ENCODE peak calls at places on chromosomes 6 and 20, in ten cellular contexts. One of them, this sample, is unnamed. For H3K4me1 and H3K27me3, the result is how much of the 10 kb centered on the place peaks cover.

GRCh38 chr20:14848806-14849205 is 511.4 kb upstream of the FLRT3 start:
- DNase-seq in GM23338: no peak
- DNase-seq in thyroid gland: no peak
- DNase-seq in left ventricle myocardium inferior: no peak
- DNase-seq in cardiac muscle cell: no peak
- DNase-seq in right lobe of liver: no peak
- DNase-seq in transverse colon: no peak
- DNase-seq in lower lobe of right lung: no peak
- DNase-seq in PC-3: no peak
- DNase-seq in H9: no peak
- DNase-seq in this sample: no peak

GRCh38 chr6:34104628-34105027 is 41.3 kb downstream of the GRM4 start:
- DNase-seq in GM23338: no peak
- DNase-seq in thyroid gland: no peak
- DNase-seq in left ventricle myocardium inferior: no peak
- DNase-seq in cardiac muscle cell: no peak
- DNase-seq in right lobe of liver: no peak
- DNase-seq in transverse colon: no peak
- DNase-seq in lower lobe of right lung: no peak
- DNase-seq in PC-3: no peak
- DNase-seq in H9: no peak
- DNase-seq in this sample: no peak

GRCh38 chr6:147227770-147228320 is 23.6 kb downstream of the STXBP5 start:
- DNase-seq in GM23338: no peak
- DNase-seq in thyroid gland: no peak
- DNase-seq in left ventricle myocardium inferior: no peak
- DNase-seq in cardiac muscle cell: no peak
- DNase-seq in right lobe of liver: no peak
- DNase-seq in transverse colon: no peak
- DNase-seq in lower lobe of right lung: no peak
- DNase-seq in PC-3: no peak
- DNase-seq in H9: no peak
- DNase-seq in this sample: no peak

GRCh38 chr20:35111141-35111888 is 18.7 kb upstream of the TRPC4AP start:
- DNase-seq in GM23338: no peak
- DNase-seq in thyroid gland: no peak
- DNase-seq in left ventricle myocardium inferior: no peak
- DNase-seq in cardiac muscle cell: peak
- DNase-seq in right lobe of liver: no peak
- DNase-seq in transverse colon: no peak
- DNase-seq in lower lobe of right lung: no peak
- DNase-seq in PC-3: peak
- DNase-seq in H9: no peak
- DNase-seq in this sample: no peak

GRCh38 chr6:142926494-142927273 is 18.3 kb downstream of the HIVEP2 start:
- DNase-seq in GM23338: peak
- DNase-seq in thyroid gland: peak
- DNase-seq in left ventricle myocardium inferior: peak
- DNase-seq in cardiac muscle cell: peak
- DNase-seq in right lobe of liver: peak
- DNase-seq in transverse colon: peak
- DNase-seq in lower lobe of right lung: peak
- DNase-seq in PC-3: peak
- DNase-seq in H9: peak
- DNase-seq in this sample: peak

GRCh38 chr20:12068146-12068545 is 150.5 kb downstream of the BTBD3 start:
- DNase-seq in GM23338: peak
- DNase-seq in thyroid gland: no peak
- DNase-seq in left ventricle myocardium inferior: no peak
- DNase-seq in cardiac muscle cell: no peak
- DNase-seq in right lobe of liver: no peak
- DNase-seq in transverse colon: no peak
- DNase-seq in lower lobe of right lung: no peak
- DNase-seq in PC-3: no peak
- DNase-seq in H9: no peak
- DNase-seq in this sample: no peak

GRCh38 chr6:25649611-25650010 is 2.4 kb upstream of the SCGN start:
- DNase-seq in GM23338: no peak
- DNase-seq in thyroid gland: no peak
- DNase-seq in left ventricle myocardium inferior: no peak
- DNase-seq in cardiac muscle cell: peak
- DNase-seq in right lobe of liver: no peak
- DNase-seq in transverse colon: no peak
- DNase-seq in lower lobe of right lung: no peak
- DNase-seq in PC-3: no peak
- DNase-seq in H9: no peak
- DNase-seq in this sample: no peak

GRCh38 chr20:54166987-54167662 is 6.7 kb downstream of the CYP24A1 start:
- DNase-seq in GM23338: no peak
- DNase-seq in thyroid gland: no peak
- DNase-seq in left ventricle myocardium inferior: no peak
- DNase-seq in cardiac muscle cell: no peak
- DNase-seq in right lobe of liver: no peak
- DNase-seq in transverse colon: no peak
- DNase-seq in lower lobe of right lung: no peak
- DNase-seq in PC-3: no peak
- DNase-seq in H9: no peak
- DNase-seq in this sample: no peak

GRCh38 chr6:11197175-11197535 is 35.3 kb downstream of the NEDD9 start:
- DNase-seq in GM23338: peak
- DNase-seq in thyroid gland: no peak
- DNase-seq in left ventricle myocardium inferior: no peak
- DNase-seq in cardiac muscle cell: peak
- DNase-seq in right lobe of liver: no peak
- DNase-seq in transverse colon: no peak
- DNase-seq in lower lobe of right lung: no peak
- DNase-seq in PC-3: no peak
- DNase-seq in H9: no peak
- DNase-seq in this sample: no peak

GRCh38 chr6:11200356-11200755 is 32.1 kb downstream of the NEDD9 start:
- DNase-seq in GM23338: no peak
- DNase-seq in thyroid gland: no peak
- DNase-seq in left ventricle myocardium inferior: no peak
- DNase-seq in cardiac muscle cell: no peak
- DNase-seq in right lobe of liver: no peak
- DNase-seq in transverse colon: no peak
- DNase-seq in lower lobe of right lung: no peak
- DNase-seq in PC-3: no peak
- DNase-seq in H9: no peak
- DNase-seq in this sample: no peak

GRCh38 chr6:11201015-11201414 is 31.5 kb downstream of the NEDD9 start:
- DNase-seq in GM23338: no peak
- DNase-seq in thyroid gland: no peak
- DNase-seq in left ventricle myocardium inferior: no peak
- DNase-seq in cardiac muscle cell: no peak
- DNase-seq in right lobe of liver: no peak
- DNase-seq in transverse colon: no peak
- DNase-seq in lower lobe of right lung: no peak
- DNase-seq in PC-3: no peak
- DNase-seq in H9: no peak
- DNase-seq in this sample: no peak

GRCh38 chr6:11197846-11198245 is 34.6 kb downstream of the NEDD9 start:
- DNase-seq in GM23338: no peak
- DNase-seq in thyroid gland: no peak
- DNase-seq in left ventricle myocardium inferior: no peak
- DNase-seq in cardiac muscle cell: no peak
- DNase-seq in right lobe of liver: no peak
- DNase-seq in transverse colon: no peak
- DNase-seq in lower lobe of right lung: no peak
- DNase-seq in PC-3: no peak
- DNase-seq in H9: no peak
- DNase-seq in this sample: no peak

DNA sequence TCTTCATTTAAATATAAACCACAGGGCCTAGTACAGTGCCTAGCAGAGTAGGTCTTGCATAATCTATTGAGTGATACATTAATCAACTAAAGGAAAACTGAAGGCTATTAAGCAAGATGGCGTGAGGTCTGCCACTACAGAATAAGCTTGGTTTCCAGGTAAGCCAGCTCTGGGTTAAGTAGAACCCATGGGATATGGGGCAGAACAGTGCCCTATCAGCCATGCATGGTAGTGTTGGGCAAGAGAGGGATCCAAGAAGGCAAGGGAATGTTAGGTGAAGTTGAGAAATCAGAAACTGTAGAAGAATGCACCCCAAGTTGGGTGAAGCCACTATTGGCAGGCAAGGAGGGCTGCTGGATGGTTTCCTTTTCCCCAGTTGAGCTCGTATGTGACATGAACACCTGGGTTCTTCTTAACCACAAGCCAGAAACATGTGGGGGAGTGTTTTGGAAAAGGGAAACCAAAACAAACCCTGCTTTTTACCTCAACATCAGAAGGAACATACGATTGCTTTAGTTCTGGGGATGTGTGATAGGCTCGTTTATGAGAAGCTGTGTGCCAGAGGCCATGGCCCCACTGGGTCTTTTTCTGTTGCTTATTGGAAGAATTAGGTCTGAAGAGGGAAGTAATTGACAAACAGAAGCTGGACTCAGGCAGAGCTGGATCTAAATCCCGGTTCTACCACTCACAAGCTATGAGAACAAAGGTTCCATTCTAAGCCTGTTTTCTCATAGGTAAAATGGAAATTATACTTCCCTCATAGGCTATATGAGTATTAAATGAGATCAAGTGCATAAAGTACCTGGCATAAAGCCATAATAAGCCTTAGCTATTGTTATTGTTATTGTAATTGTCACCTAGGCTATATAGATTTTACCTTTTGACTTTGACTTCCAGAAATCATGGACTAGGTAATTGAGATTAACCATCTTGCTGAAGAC is 33.5 kb downstream of the NEDD9 start:
- DNase-seq in GM23338: no peak
- DNase-seq in thyroid gland: no peak
- DNase-seq in left ventricle myocardium inferior: no peak
- DNase-seq in cardiac muscle cell: peak
- DNase-seq in right lobe of liver: no peak
- DNase-seq in transverse colon: no peak
- DNase-seq in lower lobe of right lung: no peak
- DNase-seq in PC-3: no peak
- DNase-seq in H9: no peak
- DNase-seq in this sample: no peak
- H3K4me1 ChIP-seq in GM23338: half or more
- H3K4me1 ChIP-seq in thyroid gland: under half
- H3K4me1 ChIP-seq in left ventricle myocardium inferior: half or more
- H3K4me1 ChIP-seq in cardiac muscle cell: under half
- H3K4me1 ChIP-seq in right lobe of liver: under half
- H3K4me1 ChIP-seq in transverse colon: under half
- H3K4me1 ChIP-seq in lower lobe of right lung: half or more
- H3K4me1 ChIP-seq in PC-3: under half
- H3K4me1 ChIP-seq in H9: under half
- H3K4me1 ChIP-seq in this sample: under half

DNA sequence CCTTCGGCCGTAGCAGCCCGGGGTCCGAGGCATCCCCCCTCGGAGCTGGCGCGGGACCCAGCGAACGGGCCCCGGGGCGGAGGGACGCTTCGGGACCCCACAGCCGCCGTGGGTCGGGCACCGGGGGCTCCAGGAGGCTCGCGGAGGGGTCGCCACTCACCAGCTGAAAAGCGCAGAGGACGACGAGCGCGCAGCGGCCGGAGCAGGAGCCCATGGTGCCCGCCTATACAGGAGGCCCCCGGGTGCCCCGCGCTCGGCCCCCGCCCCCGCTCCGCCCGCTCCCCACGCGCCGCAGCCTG is at the start of gene NKAIN4:
- DNase-seq in GM23338: peak
- DNase-seq in thyroid gland: no peak
- DNase-seq in left ventricle myocardium inferior: no peak
- DNase-seq in cardiac muscle cell: no peak
- DNase-seq in right lobe of liver: no peak
- DNase-seq in transverse colon: no peak
- DNase-seq in lower lobe of right lung: no peak
- DNase-seq in PC-3: no peak
- DNase-seq in H9: no peak
- DNase-seq in this sample: no peak
- H3K27me3 ChIP-seq in GM23338: under half
- H3K27me3 ChIP-seq in thyroid gland: under half
- H3K27me3 ChIP-seq in left ventricle myocardium inferior: half or more
- H3K27me3 ChIP-seq in cardiac muscle cell: half or more
- H3K27me3 ChIP-seq in right lobe of liver: under half
- H3K27me3 ChIP-seq in transverse colon: half or more
- H3K27me3 ChIP-seq in lower lobe of right lung: half or more
- H3K27me3 ChIP-seq in PC-3: under half
- H3K27me3 ChIP-seq in H9: under half
- H3K27me3 ChIP-seq in this sample: under half

DNA sequence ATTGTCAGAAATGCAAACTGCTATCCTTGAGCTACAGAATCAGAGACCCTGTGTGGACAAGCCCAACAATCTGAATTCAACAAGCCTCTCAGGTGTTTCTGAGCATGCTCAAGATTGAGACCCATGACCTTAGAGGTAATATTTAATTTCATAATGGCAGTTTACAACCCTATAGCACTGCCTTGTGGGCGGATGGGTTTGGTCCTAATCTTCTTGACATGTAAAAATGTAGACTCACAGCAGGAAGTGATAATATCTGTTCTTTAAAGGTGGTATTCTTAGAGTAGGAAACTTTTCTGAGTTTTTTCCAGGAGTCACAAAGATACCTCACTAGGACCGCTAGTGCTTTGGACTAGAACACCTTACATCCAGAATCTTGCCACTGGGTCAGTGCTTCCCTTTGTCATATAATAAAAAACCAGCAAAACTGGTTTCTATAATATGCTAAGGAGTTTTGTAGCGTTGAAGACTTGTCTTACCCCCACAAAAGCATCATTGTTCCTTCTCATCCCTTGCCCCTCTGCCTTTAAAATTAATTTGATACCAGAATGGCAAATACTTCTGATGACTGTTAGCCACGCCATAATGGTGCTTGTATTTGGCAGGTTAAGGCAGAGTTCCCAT is 52.6 kb downstream of the E2F3 start:
- DNase-seq in GM23338: no peak
- DNase-seq in thyroid gland: no peak
- DNase-seq in left ventricle myocardium inferior: no peak
- DNase-seq in cardiac muscle cell: no peak
- DNase-seq in right lobe of liver: no peak
- DNase-seq in transverse colon: no peak
- DNase-seq in lower lobe of right lung: no peak
- DNase-seq in PC-3: peak
- DNase-seq in H9: no peak
- DNase-seq in this sample: no peak
- TF ChIP-seq CTCF in GM23338: no peak
- TF ChIP-seq CTCF in thyroid gland: no peak
- TF ChIP-seq CTCF in left ventricle myocardium inferior: no peak
- TF ChIP-seq CTCF in cardiac muscle cell: no peak
- TF ChIP-seq CTCF in right lobe of liver: no peak
- TF ChIP-seq CTCF in transverse colon: no peak
- TF ChIP-seq CTCF in lower lobe of right lung: no peak
- TF ChIP-seq CTCF in PC-3: no peak
- TF ChIP-seq CTCF in H9: no peak
- TF ChIP-seq CTCF in this sample: no peak

GRCh38 chr6:124978451-124979293 is 16.4 kb downstream of the RNF217 start:
- DNase-seq in GM23338: no peak
- DNase-seq in thyroid gland: no peak
- DNase-seq in left ventricle myocardium inferior: no peak
- DNase-seq in cardiac muscle cell: no peak
- DNase-seq in right lobe of liver: no peak
- DNase-seq in transverse colon: no peak
- DNase-seq in lower lobe of right lung: no peak
- DNase-seq in PC-3: no peak
- DNase-seq in H9: no peak
- DNase-seq in this sample: no peak

GRCh38 chr6:124983383-124983782 is 21.1 kb downstream of the RNF217 start:
- DNase-seq in GM23338: no peak
- DNase-seq in thyroid gland: no peak
- DNase-seq in left ventricle myocardium inferior: no peak
- DNase-seq in cardiac muscle cell: no peak
- DNase-seq in right lobe of liver: no peak
- DNase-seq in transverse colon: no peak
- DNase-seq in lower lobe of right lung: no peak
- DNase-seq in PC-3: no peak
- DNase-seq in H9: no peak
- DNase-seq in this sample: no peak

GRCh38 chr6:124977067-124977908 is 15.1 kb downstream of the RNF217 start:
- DNase-seq in GM23338: no peak
- DNase-seq in thyroid gland: no peak
- DNase-seq in left ventricle myocardium inferior: no peak
- DNase-seq in cardiac muscle cell: peak
- DNase-seq in right lobe of liver: no peak
- DNase-seq in transverse colon: no peak
- DNase-seq in lower lobe of right lung: no peak
- DNase-seq in PC-3: peak
- DNase-seq in H9: no peak
- DNase-seq in this sample: no peak

GRCh38 chr6:124982669-124983068 is 20.4 kb downstream of the RNF217 start:
- DNase-seq in GM23338: no peak
- DNase-seq in thyroid gland: no peak
- DNase-seq in left ventricle myocardium inferior: no peak
- DNase-seq in cardiac muscle cell: no peak
- DNase-seq in right lobe of liver: no peak
- DNase-seq in transverse colon: no peak
- DNase-seq in lower lobe of right lung: no peak
- DNase-seq in PC-3: peak
- DNase-seq in H9: no peak
- DNase-seq in this sample: no peak

GRCh38 chr6:124979294-124979678 is 17.0 kb downstream of the RNF217 start:
- DNase-seq in GM23338: no peak
- DNase-seq in thyroid gland: no peak
- DNase-seq in left ventricle myocardium inferior: no peak
- DNase-seq in cardiac muscle cell: no peak
- DNase-seq in right lobe of liver: no peak
- DNase-seq in transverse colon: no peak
- DNase-seq in lower lobe of right lung: no peak
- DNase-seq in PC-3: no peak
- DNase-seq in H9: no peak
- DNase-seq in this sample: no peak
- H3K4me1 ChIP-seq in GM23338: under half
- H3K4me1 ChIP-seq in thyroid gland: under half
- H3K4me1 ChIP-seq in left ventricle myocardium inferior: under half
- H3K4me1 ChIP-seq in cardiac muscle cell: under half
- H3K4me1 ChIP-seq in right lobe of liver: under half
- H3K4me1 ChIP-seq in transverse colon: under half
- H3K4me1 ChIP-seq in lower lobe of right lung: under half
- H3K4me1 ChIP-seq in PC-3: under half
- H3K4me1 ChIP-seq in H9: under half
- H3K4me1 ChIP-seq in this sample: under half